ENCODE peak calls at places on chromosomes 4 and X, in five cellular contexts. P is cardiac muscle cell; X is D341Med; R is activated naive CD4-positive, alpha-beta T cell; M is M059J. J is an unnamed sample.

GRCh38 chr4:25378130-25378743 is 1.2 kb downstream of the ANAPC4 start:
- DNase-seq in P (no peak), X (no peak), R (no peak), M (no peak), J (no peak)

GRCh38 chrX:46653482-46653881 is 79.9 kb downstream of the CHST7 start:
- DNase-seq in P (peak; percentile 23), X (peak; percentile 45), R (no peak), M (no peak), J (no peak)

GRCh38 chr4:173014113-173014558 is 154.5 kb upstream of the GALNT7 start:
- DNase-seq in P (peak; percentile 37), X (peak; percentile 39), R (no peak), M (peak; percentile 64), J (peak; percentile 66)

GRCh38 chr4:106021737-106022410 is 126.6 kb downstream of the NPNT start:
- DNase-seq in P (no peak), X (no peak), R (no peak), M (peak; percentile 22), J (peak; percentile 84)

GRCh38 chr4:158578476-158578875 is 56.8 kb downstream of the RXFP1 start:
- DNase-seq in P (peak; percentile 31), X (no peak), R (no peak), M (peak; percentile 51), J (peak; percentile 27)

GRCh38 chr4:98260047-98260578 is 1.1 kb upstream of the RAP1GDS1 start:
- DNase-seq in P (peak; percentile 67), X (peak; percentile 62), R (no peak), M (peak; percentile 33), J (no peak)

GRCh38 chr4:182752158-182752910 is 164.9 kb downstream of the DCTD start:
- DNase-seq in P (no peak), X (no peak), R (no peak), M (peak; percentile 91), J (peak; percentile 85)

GRCh38 chr4:33616121-33616520 is 2628.2 kb downstream of the ARAP2 start:
- DNase-seq in P (no peak), X (no peak), R (no peak), M (no peak), J (no peak)

GRCh38 chr4:128521634-128522253 is 234.1 kb upstream of the PGRMC2 start:
- DNase-seq in P (no peak), X (no peak), R (no peak), M (peak; percentile 79), J (peak; percentile 73)

GRCh38 chr4:85777908-85778808 is 303.2 kb downstream of the ARHGAP24 start:
- DNase-seq in P (no peak), X (no peak), R (no peak), M (peak; percentile 43), J (no peak)